ENCODE peak calls at places on chromosome 5, in four cellular contexts. M is GM12891, Y is K562, B is GM12878. R is an unnamed sample.

GRCh38 chr5:132484386-132484715 is 6.2 kb downstream of the IRF1 start:
- DNase-seq in Y (no peak), M (no peak), B (no peak), R (no peak)

GRCh38 chr5:119470105-119470763 is 17.9 kb downstream of the HSD17B4 start:
- DNase-seq in B (peak), M (no peak), Y (no peak), R (no peak)

GRCh38 chr5:98784411-98784810 is 10.9 kb downstream of the RGMB start:
- DNase-seq in B (no peak), Y (no peak), M (no peak), R (no peak)

GRCh38 chr5:132915681-132916080 is 42.2 kb downstream of the LEAP2 start:
- DNase-seq in B (no peak), M (no peak), Y (no peak), R (no peak)

GRCh38 chr5:118653155-118653554 is 335.2 kb downstream of the DTWD2 start:
- DNase-seq in B (no peak), M (no peak), Y (no peak), R (no peak)

GRCh38 chr5:179393078-179393477 is 47.8 kb upstream of the ADAMTS2 start:
- DNase-seq in M (no peak), B (no peak), Y (no peak), R (no peak)

GRCh38 chr5:135176991-135177390 is 143.0 kb upstream of the PITX1 start:
- DNase-seq in Y (no peak), M (no peak), B (no peak), R (no peak)

GRCh38 chr5:169827769-169828168 is 152.5 kb downstream of the INSYN2B start:
- DNase-seq in Y (no peak), B (no peak), M (no peak), R (no peak)

GRCh38 chr5:170626507-170627150 is 122.8 kb downstream of the KCNIP1 start:
- DNase-seq in B (no peak), M (no peak), Y (no peak), R (no peak)

GRCh38 chr5:28542968-28543367 is 1504.6 kb upstream of the CDH9 start:
- DNase-seq in Y (no peak), B (no peak), M (no peak), R (no peak)

GRCh38 chr5:127960126-127960744 is 123.3 kb upstream of the SLC12A2 start:
- DNase-seq in M (no peak), Y (no peak), B (no peak), R (peak)

GRCh38 chr5:152405145-152405544 is at the start of gene NMUR2:
- DNase-seq in B (no peak), M (no peak), Y (no peak), R (no peak)

GRCh38 chr5:133738271-133738670 is 125.9 kb upstream of the FSTL4 start:
- DNase-seq in B (no peak), M (no peak), Y (no peak), R (no peak)

GRCh38 chr5:15026011-15026481 is 154.5 kb upstream of the ANKH start:
- DNase-seq in M (no peak), Y (no peak), B (no peak), R (no peak)

GRCh38 chr5:144236479-144236878 is 65.8 kb downstream of the KCTD16 start:
- DNase-seq in Y (no peak), B (no peak), M (no peak), R (no peak)

GRCh38 chr5:87268970-87269377 is 1.3 kb downstream of the RASA1 start:
- DNase-seq in B (no peak), M (no peak), Y (no peak), R (no peak)

GRCh38 chr5:181173420-181174342 is 26.3 kb downstream of the OR2V2 start:
- DNase-seq in M (no peak), Y (peak), B (peak), R (no peak)

GRCh38 chr5:74538206-74538661 is 102.3 kb downstream of the ENC1 start:
- DNase-seq in M (no peak), B (no peak), Y (no peak), R (peak)

GRCh38 chr5:59037453-59038168 is 454.7 kb downstream of the RAB3C start:
- DNase-seq in B (no peak), M (no peak), Y (no peak), R (no peak)

GRCh38 chr5:172414618-172415599 is 39.4 kb downstream of the SH3PXD2B start:
- DNase-seq in B (no peak), M (no peak), Y (no peak), R (no peak)

GRCh38 chr5:92927291-92927778 is 653.7 kb downstream of the NR2F1-AS1 start:
- DNase-seq in Y (no peak), B (no peak), M (no peak), R (no peak)

GRCh38 chr5:54874337-54875021 is 110.9 kb downstream of the ESM1 start:
- DNase-seq in B (no peak), M (no peak), Y (no peak), R (peak)

GRCh38 chr5:179310439-179311090 is 34.7 kb downstream of the ADAMTS2 start:
- DNase-seq in B (no peak), M (no peak), Y (no peak), R (no peak)

GRCh38 chr5:10704949-10705621 is 55.9 kb downstream of the DAP start:
- DNase-seq in Y (peak), B (no peak), M (no peak), R (peak)

GRCh38 chr5:159515909-159516415 is 185.7 kb upstream of the IL12B start:
- DNase-seq in M (peak), B (peak), Y (peak), R (peak)

GRCh38 chr5:172782169-172783039 is 11.4 kb upstream of the DUSP1 start:
- DNase-seq in M (no peak), B (no peak), Y (no peak), R (no peak)

GRCh38 chr5:154410786-154411185 is 35.0 kb upstream of the SAP30L start:
- DNase-seq in M (no peak), Y (no peak), B (no peak), R (no peak)

GRCh38 chr5:142437563-142437962 is 112.7 kb upstream of the SPRY4 start:
- DNase-seq in Y (no peak), B (no peak), M (no peak), R (no peak)

GRCh38 chr5:104840284-104840683 is 1277.7 kb upstream of the NUDT12 start:
- DNase-seq in M (no peak), B (no peak), Y (no peak), R (no peak)

GRCh38 chr5:102309586-102309985 is 13.5 kb upstream of the SLCO4C1 start:
- DNase-seq in M (no peak), B (no peak), Y (no peak), R (no peak)

GRCh38 chr5:73188764-73189521 is 15.9 kb downstream of the TMEM174 start:
- DNase-seq in M (no peak), B (no peak), Y (no peak), R (no peak)

GRCh38 chr5:116084891-116085715 is at the start of gene COMMD10:
- DNase-seq in Y (peak), B (peak), M (peak), R (peak)

GRCh38 chr5:140000332-140000731 is 42.8 kb downstream of the NRG2 start:
- DNase-seq in Y (no peak), B (no peak), M (no peak), R (no peak)
- TF ChIP-seq SPI1 in Y (no peak), B (no peak), M (no peak), R (no peak)

DNA sequence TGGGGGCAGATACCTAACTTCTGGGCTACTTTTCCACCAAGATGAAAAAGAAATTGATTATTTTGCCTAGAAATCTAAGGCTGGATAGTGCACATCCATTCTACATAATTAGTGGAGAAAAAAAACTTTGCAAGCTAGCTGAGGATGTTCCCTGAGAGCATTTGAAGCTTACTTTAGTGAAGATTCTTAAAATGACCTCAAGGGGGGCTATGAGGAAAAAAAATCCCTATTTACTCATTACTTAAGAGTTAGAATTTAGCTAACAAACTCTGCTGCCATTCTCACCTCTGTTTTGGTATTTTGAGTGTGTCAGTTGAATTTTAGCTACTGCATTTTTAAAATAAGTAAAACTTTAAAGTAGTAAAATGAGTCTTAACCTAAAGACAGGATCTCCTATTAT is 9.2 kb upstream of the FGF10 start:
- DNase-seq in Y (no peak), B (no peak), M (no peak), R (no peak)
- TF ChIP-seq SPI1 in Y (no peak), B (no peak), M (no peak), R (no peak)

GRCh38 chr5:175538576-175538975 is 60.2 kb downstream of the SFXN1 start:
- DNase-seq in B (no peak), M (no peak), Y (no peak), R (no peak)
- TF ChIP-seq SPI1 in B (no peak), M (no peak), Y (no peak), R (no peak)

GRCh38 chr5:68240196-68240595 is 24.6 kb downstream of the PIK3R1 start:
- DNase-seq in B (no peak), Y (no peak), M (no peak), R (no peak)

GRCh38 chr5:68240771-68241170 is 25.2 kb downstream of the PIK3R1 start:
- DNase-seq in Y (no peak), M (no peak), B (no peak), R (no peak)

GRCh38 chr5:68243681-68244080 is 28.1 kb downstream of the PIK3R1 start:
- DNase-seq in M (no peak), Y (no peak), B (no peak), R (no peak)

GRCh38 chr5:68243251-68243650 is 27.7 kb downstream of the PIK3R1 start:
- DNase-seq in Y (no peak), B (no peak), M (no peak), R (no peak)

DNA sequence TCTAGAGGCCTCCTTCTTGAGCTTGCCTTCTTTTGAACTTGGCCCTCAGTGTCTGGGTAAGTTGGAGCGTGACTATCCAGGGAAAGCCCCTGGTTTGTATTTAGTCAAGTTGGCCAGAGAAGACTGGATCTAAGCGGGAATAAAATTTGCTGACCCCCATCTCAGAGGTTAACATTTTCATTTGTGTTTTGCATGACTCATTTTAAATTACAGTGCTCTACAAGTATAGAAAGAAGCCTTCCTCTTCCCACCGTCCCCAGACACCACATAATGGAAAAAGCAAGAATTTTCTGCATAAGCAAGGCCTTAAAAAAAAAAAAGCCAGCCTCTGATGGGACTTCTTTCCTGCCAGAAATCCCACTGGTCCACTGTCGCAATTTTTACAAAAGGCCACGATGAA is 27.2 kb downstream of the PIK3R1 start:
- DNase-seq in Y (no peak), B (no peak), M (no peak), R (no peak)
- TF ChIP-seq SPI1 in Y (no peak), B (no peak), M (no peak), R (no peak)

GRCh38 chr5:137794863-137795262 is 40.7 kb upstream of the HNRNPA0 start:
- DNase-seq in B (no peak), M (no peak), Y (no peak), R (no peak)
- TF ChIP-seq SPI1 in B (no peak), M (no peak), Y (no peak), R (no peak)

GRCh38 chr5:36373527-36374086 is 71.9 kb upstream of the RANBP3L start:
- DNase-seq in M (no peak), Y (no peak), B (no peak), R (peak)
- TF ChIP-seq SPI1 in M (no peak), Y (peak), B (no peak), R (peak)

R was measured in HL-60.